ENCODE peak calls at places on chromosomes 4 and X, in six cellular contexts. One of them, this sample, is unnamed.

GRCh38 chrX:155745792-155746191 is 133.0 kb upstream of the TMLHE start:
- DNase-seq in epithelial cell of esophagus: peak
- DNase-seq in NCI-H1694 treated with DMSO at 0.1 percent for 48 hours: no peak
- DNase-seq in Ammon's horn: no peak
- DNase-seq in islet precursor cell: no peak
- DNase-seq in dorsolateral prefrontal cortex: no peak
- DNase-seq in this sample: no peak

GRCh38 chr4:94208268-94208667 is 603 bp downstream of the SMARCAD1 start:
- DNase-seq in islet precursor cell: no peak
- DNase-seq in Ammon's horn: no peak
- DNase-seq in dorsolateral prefrontal cortex: no peak
- DNase-seq in epithelial cell of esophagus: no peak
- DNase-seq in NCI-H1694 treated with DMSO at 0.1 percent for 48 hours: no peak
- DNase-seq in this sample: no peak

GRCh38 chr4:167233523-167234387 is 539 bp downstream of the SPOCK3 start:
- DNase-seq in Ammon's horn: peak
- DNase-seq in islet precursor cell: peak
- DNase-seq in epithelial cell of esophagus: peak
- DNase-seq in NCI-H1694 treated with DMSO at 0.1 percent for 48 hours: no peak
- DNase-seq in dorsolateral prefrontal cortex: peak
- DNase-seq in this sample: peak

GRCh38 chr4:180203349-180203748 is 2039.9 kb upstream of the TENM3 start:
- DNase-seq in islet precursor cell: no peak
- DNase-seq in dorsolateral prefrontal cortex: no peak
- DNase-seq in epithelial cell of esophagus: no peak
- DNase-seq in Ammon's horn: no peak
- DNase-seq in NCI-H1694 treated with DMSO at 0.1 percent for 48 hours: no peak
- DNase-seq in this sample: no peak

GRCh38 chrX:119880076-119880475 is 8.4 kb downstream of the NDUFA1 start:
- DNase-seq in dorsolateral prefrontal cortex: no peak
- DNase-seq in NCI-H1694 treated with DMSO at 0.1 percent for 48 hours: no peak
- DNase-seq in islet precursor cell: no peak
- DNase-seq in epithelial cell of esophagus: no peak
- DNase-seq in Ammon's horn: no peak
- DNase-seq in this sample: no peak

GRCh38 chrX:129000797-129001196 is 522.5 kb downstream of the SMARCA1 start:
- DNase-seq in Ammon's horn: no peak
- DNase-seq in epithelial cell of esophagus: no peak
- DNase-seq in islet precursor cell: no peak
- DNase-seq in dorsolateral prefrontal cortex: no peak
- DNase-seq in NCI-H1694 treated with DMSO at 0.1 percent for 48 hours: no peak
- DNase-seq in this sample: no peak

GRCh38 chrX:126165721-126166401 is at the start of gene DCAF12L2:
- DNase-seq in dorsolateral prefrontal cortex: peak
- DNase-seq in NCI-H1694 treated with DMSO at 0.1 percent for 48 hours: no peak
- DNase-seq in epithelial cell of esophagus: peak
- DNase-seq in Ammon's horn: peak
- DNase-seq in islet precursor cell: peak
- DNase-seq in this sample: no peak

GRCh38 chr4:70994069-70994366 is 569 bp downstream of the DCK start:
- DNase-seq in epithelial cell of esophagus: no peak
- DNase-seq in dorsolateral prefrontal cortex: no peak
- DNase-seq in NCI-H1694 treated with DMSO at 0.1 percent for 48 hours: no peak
- DNase-seq in Ammon's horn: no peak
- DNase-seq in islet precursor cell: no peak
- DNase-seq in this sample: no peak

GRCh38 chrX:45762699-45763647 is 562.3 kb upstream of the DIPK2B start:
- DNase-seq in epithelial cell of esophagus: peak
- DNase-seq in islet precursor cell: no peak
- DNase-seq in dorsolateral prefrontal cortex: no peak
- DNase-seq in Ammon's horn: no peak
- DNase-seq in NCI-H1694 treated with DMSO at 0.1 percent for 48 hours: no peak
- DNase-seq in this sample: no peak

GRCh38 chr4:66741081-66741480 is 804.2 kb downstream of the CENPC start:
- DNase-seq in epithelial cell of esophagus: peak
- DNase-seq in Ammon's horn: no peak
- DNase-seq in dorsolateral prefrontal cortex: no peak
- DNase-seq in NCI-H1694 treated with DMSO at 0.1 percent for 48 hours: no peak
- DNase-seq in islet precursor cell: no peak
- DNase-seq in this sample: no peak

GRCh38 chrX:138745215-138745614 is 33.7 kb upstream of the FGF13 start:
- DNase-seq in dorsolateral prefrontal cortex: no peak
- DNase-seq in NCI-H1694 treated with DMSO at 0.1 percent for 48 hours: no peak
- DNase-seq in islet precursor cell: no peak
- DNase-seq in Ammon's horn: peak
- DNase-seq in epithelial cell of esophagus: peak
- DNase-seq in this sample: no peak

GRCh38 chr4:4890574-4891260 is 31.3 kb downstream of the MSX1 start:
- DNase-seq in islet precursor cell: no peak
- DNase-seq in dorsolateral prefrontal cortex: no peak
- DNase-seq in epithelial cell of esophagus: no peak
- DNase-seq in Ammon's horn: peak
- DNase-seq in NCI-H1694 treated with DMSO at 0.1 percent for 48 hours: no peak
- DNase-seq in this sample: no peak

GRCh38 chr4:25769251-25769650 is 93.5 kb downstream of the SEL1L3 start:
- DNase-seq in NCI-H1694 treated with DMSO at 0.1 percent for 48 hours: no peak
- DNase-seq in Ammon's horn: no peak
- DNase-seq in epithelial cell of esophagus: no peak
- DNase-seq in dorsolateral prefrontal cortex: no peak
- DNase-seq in islet precursor cell: peak
- DNase-seq in this sample: no peak

This sample was measured in hippocampal formation.